ENCODE peak calls at places on chromosomes 7 and 10, in ten cellular contexts. One of them, this sample, is unnamed.

GRCh38 chr7:104174798-104175197 is 33.0 kb downstream of the ORC5 start:
- DNase-seq in SK-N-SH: no peak
- DNase-seq in endothelial cell of umbilical vein: peak; percentile 84
- DNase-seq in K562: peak; percentile 46
- DNase-seq in transverse colon: peak; percentile 70
- DNase-seq in prostate gland: no peak
- DNase-seq in HCT116: no peak
- DNase-seq in upper lobe of left lung: no peak
- DNase-seq in Panc1: no peak
- DNase-seq in suprapubic skin: no peak
- DNase-seq in this sample: no peak

GRCh38 chr10:100909506-100910260 is 3.1 kb upstream of the SLF2 start:
- DNase-seq in Panc1: no peak
- DNase-seq in K562: no peak
- DNase-seq in HCT116: no peak
- DNase-seq in SK-N-SH: no peak
- DNase-seq in suprapubic skin: no peak
- DNase-seq in prostate gland: no peak
- DNase-seq in endothelial cell of umbilical vein: peak; percentile 40
- DNase-seq in upper lobe of left lung: no peak
- DNase-seq in transverse colon: no peak
- DNase-seq in this sample: no peak

GRCh38 chr7:88337556-88337955 is 30.9 kb upstream of the STEAP4 start:
- DNase-seq in suprapubic skin: no peak
- DNase-seq in Panc1: no peak
- DNase-seq in upper lobe of left lung: no peak
- DNase-seq in prostate gland: no peak
- DNase-seq in HCT116: no peak
- DNase-seq in endothelial cell of umbilical vein: no peak
- DNase-seq in SK-N-SH: no peak
- DNase-seq in transverse colon: no peak
- DNase-seq in K562: no peak
- DNase-seq in this sample: no peak

GRCh38 chr10:69477968-69478597 is 26.8 kb downstream of the TSPAN15 start:
- DNase-seq in Panc1: no peak
- DNase-seq in prostate gland: no peak
- DNase-seq in K562: no peak
- DNase-seq in transverse colon: no peak
- DNase-seq in HCT116: no peak
- DNase-seq in upper lobe of left lung: no peak
- DNase-seq in suprapubic skin: no peak
- DNase-seq in SK-N-SH: no peak
- DNase-seq in endothelial cell of umbilical vein: no peak
- DNase-seq in this sample: no peak

GRCh38 chr10:47145290-47145934 is 154.6 kb upstream of the GDF10 start:
- DNase-seq in K562: no peak
- DNase-seq in SK-N-SH: no peak
- DNase-seq in endothelial cell of umbilical vein: no peak
- DNase-seq in HCT116: no peak
- DNase-seq in upper lobe of left lung: no peak
- DNase-seq in Panc1: no peak
- DNase-seq in suprapubic skin: no peak
- DNase-seq in transverse colon: no peak
- DNase-seq in prostate gland: no peak
- DNase-seq in this sample: no peak

GRCh38 chr10:114053946-114054345 is 10.3 kb downstream of the ADRB1 start:
- DNase-seq in endothelial cell of umbilical vein: no peak
- DNase-seq in suprapubic skin: no peak
- DNase-seq in SK-N-SH: peak; percentile 38
- DNase-seq in prostate gland: no peak
- DNase-seq in HCT116: no peak
- DNase-seq in upper lobe of left lung: no peak
- DNase-seq in transverse colon: no peak
- DNase-seq in Panc1: no peak
- DNase-seq in K562: no peak
- DNase-seq in this sample: no peak

GRCh38 chr10:75404023-75404334 is 2.4 kb upstream of the ZNF503 start:
- DNase-seq in suprapubic skin: no peak
- DNase-seq in transverse colon: no peak
- DNase-seq in HCT116: no peak
- DNase-seq in SK-N-SH: no peak
- DNase-seq in upper lobe of left lung: no peak
- DNase-seq in K562: no peak
- DNase-seq in prostate gland: no peak
- DNase-seq in endothelial cell of umbilical vein: no peak
- DNase-seq in Panc1: no peak
- DNase-seq in this sample: no peak

GRCh38 chr10:101285519-101286070 is 56.3 kb upstream of the LBX1 start:
- DNase-seq in Panc1: no peak
- DNase-seq in endothelial cell of umbilical vein: no peak
- DNase-seq in upper lobe of left lung: no peak
- DNase-seq in HCT116: no peak
- DNase-seq in SK-N-SH: no peak
- DNase-seq in prostate gland: no peak
- DNase-seq in K562: no peak
- DNase-seq in transverse colon: no peak
- DNase-seq in suprapubic skin: no peak
- DNase-seq in this sample: no peak

GRCh38 chr10:119541459-119542356 is 811 bp downstream of the RGS10 start:
- DNase-seq in transverse colon: peak; percentile 28
- DNase-seq in endothelial cell of umbilical vein: no peak
- DNase-seq in Panc1: no peak
- DNase-seq in HCT116: no peak
- DNase-seq in K562: no peak
- DNase-seq in prostate gland: no peak
- DNase-seq in upper lobe of left lung: peak; percentile 90
- DNase-seq in SK-N-SH: no peak
- DNase-seq in suprapubic skin: no peak
- DNase-seq in this sample: no peak

DNA sequence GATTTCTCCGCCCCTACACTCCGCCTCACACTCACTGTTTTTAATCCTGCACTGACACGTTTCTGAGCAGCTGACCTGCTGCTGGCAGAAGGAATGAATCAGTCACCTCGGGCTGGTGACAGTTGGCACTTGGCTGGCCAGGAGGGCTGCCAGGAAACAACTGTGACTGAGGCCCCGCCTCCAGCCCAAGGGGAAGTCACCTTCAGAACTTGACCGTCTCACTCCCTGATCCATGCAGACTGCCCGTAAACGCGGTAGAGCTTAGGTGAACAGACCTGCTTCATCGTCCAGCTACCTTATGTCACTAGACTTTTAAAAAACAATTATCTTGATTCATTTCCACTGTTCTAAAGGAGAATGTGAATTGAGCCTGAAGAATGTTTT is 107.5 kb downstream of the DOCK1 start:
- DNase-seq in upper lobe of left lung: no peak
- DNase-seq in HCT116: peak; percentile 18
- DNase-seq in prostate gland: peak; percentile 91
- DNase-seq in SK-N-SH: no peak
- DNase-seq in endothelial cell of umbilical vein: peak; percentile 50
- DNase-seq in suprapubic skin: no peak
- DNase-seq in transverse colon: peak; percentile 92
- DNase-seq in Panc1: peak; percentile 42
- DNase-seq in K562: no peak
- DNase-seq in this sample: no peak
- TF ChIP-seq POLR2AphosphoS5 in upper lobe of left lung: peak; percentile 53
- TF ChIP-seq POLR2AphosphoS5 in HCT116: no peak
- TF ChIP-seq POLR2AphosphoS5 in prostate gland: peak; percentile 93
- TF ChIP-seq POLR2AphosphoS5 in SK-N-SH: no peak
- TF ChIP-seq POLR2AphosphoS5 in endothelial cell of umbilical vein: no peak
- TF ChIP-seq POLR2AphosphoS5 in suprapubic skin: no peak
- TF ChIP-seq POLR2AphosphoS5 in transverse colon: peak; percentile 70
- TF ChIP-seq POLR2AphosphoS5 in Panc1: peak; percentile 28
- TF ChIP-seq POLR2AphosphoS5 in K562: no peak
- TF ChIP-seq POLR2AphosphoS5 in this sample: no peak

GRCh38 chr10:29482591-29483421 is 152.0 kb downstream of the SVIL start:
- DNase-seq in HCT116: no peak
- DNase-seq in suprapubic skin: no peak
- DNase-seq in Panc1: no peak
- DNase-seq in endothelial cell of umbilical vein: no peak
- DNase-seq in K562: no peak
- DNase-seq in prostate gland: no peak
- DNase-seq in upper lobe of left lung: no peak
- DNase-seq in transverse colon: no peak
- DNase-seq in SK-N-SH: peak; percentile 59
- DNase-seq in this sample: peak; percentile 24

GRCh38 chr10:29479081-29479917 is 155.5 kb downstream of the SVIL start:
- DNase-seq in upper lobe of left lung: no peak
- DNase-seq in SK-N-SH: no peak
- DNase-seq in prostate gland: peak; percentile 22
- DNase-seq in Panc1: no peak
- DNase-seq in transverse colon: no peak
- DNase-seq in HCT116: no peak
- DNase-seq in suprapubic skin: no peak
- DNase-seq in endothelial cell of umbilical vein: no peak
- DNase-seq in K562: no peak
- DNase-seq in this sample: no peak

GRCh38 chr10:29481906-29482440 is 152.8 kb downstream of the SVIL start:
- DNase-seq in suprapubic skin: no peak
- DNase-seq in transverse colon: no peak
- DNase-seq in Panc1: no peak
- DNase-seq in endothelial cell of umbilical vein: no peak
- DNase-seq in prostate gland: no peak
- DNase-seq in HCT116: no peak
- DNase-seq in K562: no peak
- DNase-seq in SK-N-SH: no peak
- DNase-seq in upper lobe of left lung: no peak
- DNase-seq in this sample: peak; percentile 62

DNA sequence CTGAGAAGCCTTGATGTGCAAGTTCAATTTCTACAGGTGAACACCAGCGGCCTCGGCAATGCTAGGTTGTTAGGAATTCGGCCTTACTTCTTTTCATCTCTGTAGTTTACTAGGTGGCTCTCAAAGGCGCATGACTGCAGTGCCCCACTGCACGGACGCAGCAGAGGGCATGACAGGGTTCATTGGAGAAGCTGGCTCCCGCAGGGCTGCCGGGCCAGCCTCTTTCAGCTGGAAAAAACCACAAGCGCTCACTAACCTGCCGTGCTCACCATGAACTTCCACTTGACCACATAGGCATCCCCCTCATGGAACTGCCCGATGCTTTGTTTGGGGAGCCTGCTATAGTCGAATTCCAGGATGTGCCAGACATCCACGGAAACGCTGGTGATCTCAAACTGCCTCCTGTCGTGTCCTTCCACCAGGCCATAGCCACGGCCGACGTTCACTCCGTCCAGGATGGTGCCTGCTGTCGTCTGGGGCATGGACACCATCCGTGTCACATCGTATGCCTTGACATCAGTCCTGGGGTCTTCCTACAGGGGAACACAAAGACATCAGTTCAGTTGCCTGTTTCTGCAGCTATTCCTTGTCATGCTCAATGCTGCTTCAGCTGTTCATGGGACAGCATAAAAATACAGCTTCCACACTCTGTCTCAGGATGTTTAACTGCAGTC is 154.4 kb downstream of the SVIL start:
- DNase-seq in Panc1: no peak
- DNase-seq in transverse colon: no peak
- DNase-seq in suprapubic skin: no peak
- DNase-seq in prostate gland: no peak
- DNase-seq in upper lobe of left lung: no peak
- DNase-seq in SK-N-SH: no peak
- DNase-seq in HCT116: no peak
- DNase-seq in K562: no peak
- DNase-seq in endothelial cell of umbilical vein: no peak
- DNase-seq in this sample: no peak
- TF ChIP-seq POLR2AphosphoS5 in Panc1: no peak
- TF ChIP-seq POLR2AphosphoS5 in transverse colon: no peak
- TF ChIP-seq POLR2AphosphoS5 in suprapubic skin: no peak
- TF ChIP-seq POLR2AphosphoS5 in prostate gland: no peak
- TF ChIP-seq POLR2AphosphoS5 in upper lobe of left lung: no peak
- TF ChIP-seq POLR2AphosphoS5 in SK-N-SH: no peak
- TF ChIP-seq POLR2AphosphoS5 in HCT116: no peak
- TF ChIP-seq POLR2AphosphoS5 in K562: no peak
- TF ChIP-seq POLR2AphosphoS5 in endothelial cell of umbilical vein: no peak
- TF ChIP-seq POLR2AphosphoS5 in this sample: no peak

DNA sequence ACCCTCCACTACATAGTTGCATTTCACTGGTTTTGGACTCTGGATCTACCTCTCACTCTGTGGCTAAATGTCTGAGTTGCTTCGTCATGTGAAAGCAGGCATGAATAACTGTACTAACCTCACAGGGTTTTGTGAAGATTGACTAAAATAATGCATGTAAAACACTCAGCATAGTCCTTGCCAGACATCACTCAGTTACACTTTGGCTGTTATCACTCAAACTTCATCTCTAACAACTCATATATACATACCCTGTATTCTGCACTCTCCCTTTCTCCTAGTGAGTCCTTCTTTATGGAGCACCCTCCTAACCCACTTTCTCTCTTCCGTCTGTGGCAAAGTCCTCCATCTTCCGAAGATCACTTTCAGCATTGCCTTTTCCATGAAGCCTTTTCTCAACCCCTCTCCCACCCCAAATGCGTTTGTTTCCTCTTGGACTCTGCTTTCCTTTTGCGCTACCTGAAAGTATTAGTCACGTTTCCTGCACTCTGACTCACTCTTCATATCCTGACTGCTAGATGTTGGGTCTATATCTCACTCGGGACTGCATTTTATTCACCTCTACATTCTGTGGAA is 72.6 kb downstream of the OSBPL3 start:
- DNase-seq in endothelial cell of umbilical vein: peak; percentile 89
- DNase-seq in SK-N-SH: no peak
- DNase-seq in K562: peak; percentile 56
- DNase-seq in HCT116: peak; percentile 65
- DNase-seq in Panc1: peak; percentile 63
- DNase-seq in upper lobe of left lung: no peak
- DNase-seq in transverse colon: no peak
- DNase-seq in prostate gland: no peak
- DNase-seq in suprapubic skin: no peak
- DNase-seq in this sample: no peak
- TF ChIP-seq POLR2AphosphoS5 in endothelial cell of umbilical vein: peak; percentile 50
- TF ChIP-seq POLR2AphosphoS5 in SK-N-SH: peak; percentile 42
- TF ChIP-seq POLR2AphosphoS5 in K562: peak; percentile 36
- TF ChIP-seq POLR2AphosphoS5 in HCT116: peak; percentile 75
- TF ChIP-seq POLR2AphosphoS5 in Panc1: no peak
- TF ChIP-seq POLR2AphosphoS5 in upper lobe of left lung: no peak
- TF ChIP-seq POLR2AphosphoS5 in transverse colon: no peak
- TF ChIP-seq POLR2AphosphoS5 in prostate gland: no peak
- TF ChIP-seq POLR2AphosphoS5 in suprapubic skin: no peak
- TF ChIP-seq POLR2AphosphoS5 in this sample: no peak

GRCh38 chr7:69418865-69419670 is 179.2 kb upstream of the AUTS2 start:
- DNase-seq in transverse colon: no peak
- DNase-seq in endothelial cell of umbilical vein: no peak
- DNase-seq in SK-N-SH: no peak
- DNase-seq in Panc1: no peak
- DNase-seq in K562: no peak
- DNase-seq in prostate gland: no peak
- DNase-seq in upper lobe of left lung: no peak
- DNase-seq in HCT116: no peak
- DNase-seq in suprapubic skin: no peak
- DNase-seq in this sample: no peak
- TF ChIP-seq POLR2AphosphoS5 in transverse colon: no peak
- TF ChIP-seq POLR2AphosphoS5 in endothelial cell of umbilical vein: no peak
- TF ChIP-seq POLR2AphosphoS5 in SK-N-SH: no peak
- TF ChIP-seq POLR2AphosphoS5 in Panc1: no peak
- TF ChIP-seq POLR2AphosphoS5 in K562: no peak
- TF ChIP-seq POLR2AphosphoS5 in prostate gland: no peak
- TF ChIP-seq POLR2AphosphoS5 in upper lobe of left lung: no peak
- TF ChIP-seq POLR2AphosphoS5 in HCT116: no peak
- TF ChIP-seq POLR2AphosphoS5 in suprapubic skin: no peak
- TF ChIP-seq POLR2AphosphoS5 in this sample: no peak

GRCh38 chr7:434891-435486 is 84.7 kb downstream of the PDGFA start:
- DNase-seq in endothelial cell of umbilical vein: peak; percentile 18
- DNase-seq in K562: no peak
- DNase-seq in HCT116: no peak
- DNase-seq in transverse colon: peak; percentile 24
- DNase-seq in suprapubic skin: no peak
- DNase-seq in prostate gland: peak; percentile 44
- DNase-seq in SK-N-SH: no peak
- DNase-seq in upper lobe of left lung: peak; percentile 52
- DNase-seq in Panc1: no peak
- DNase-seq in this sample: peak; percentile 75
- TF ChIP-seq POLR2AphosphoS5 in endothelial cell of umbilical vein: no peak
- TF ChIP-seq POLR2AphosphoS5 in K562: no peak
- TF ChIP-seq POLR2AphosphoS5 in HCT116: no peak
- TF ChIP-seq POLR2AphosphoS5 in transverse colon: no peak
- TF ChIP-seq POLR2AphosphoS5 in suprapubic skin: no peak
- TF ChIP-seq POLR2AphosphoS5 in prostate gland: peak; percentile 46
- TF ChIP-seq POLR2AphosphoS5 in SK-N-SH: no peak
- TF ChIP-seq POLR2AphosphoS5 in upper lobe of left lung: no peak
- TF ChIP-seq POLR2AphosphoS5 in Panc1: no peak
- TF ChIP-seq POLR2AphosphoS5 in this sample: no peak

This sample was measured in HepG2.